ENCODE peak calls at places on chromosomes 11 and 22, in four cellular contexts. Y, F, G and O are unnamed samples.

GRCh38 chr11:65560555-65561418 is 2.6 kb upstream of the LTBP3 start:
- DNase-seq in F (peak), G (no peak), Y (peak), O (no peak)

GRCh38 chr22:17807571-17808410 is 33.5 kb upstream of the BID start:
- DNase-seq in Y (peak), F (no peak), G (no peak), O (no peak)

GRCh38 chr11:110356769-110357671 is 60.6 kb upstream of the RDX start:
- DNase-seq in F (peak), G (no peak), Y (peak), O (no peak)

GRCh38 chr22:50613291-50613981 is 12.8 kb downstream of the MAPK8IP2 start:
- DNase-seq in Y (no peak), F (no peak), G (peak), O (no peak)

GRCh38 chr22:38866399-38867123 is 5.5 kb downstream of the CBX6 start:
- DNase-seq in G (no peak), Y (no peak), F (no peak), O (no peak)

GRCh38 chr22:48707749-48708557 is 1119.7 kb downstream of the BRD1 start:
- DNase-seq in Y (no peak), G (no peak), F (no peak), O (no peak)

GRCh38 chr22:25357606-25358420 is 138.4 kb downstream of the CRYBB2 start:
- DNase-seq in Y (no peak), F (no peak), G (no peak), O (no peak)

GRCh38 chr11:74255741-74256369 is 55.6 kb downstream of the P4HA3 start:
- DNase-seq in G (peak), F (peak), Y (peak), O (no peak)

GRCh38 chr22:41410311-41410751 is 28.6 kb downstream of the TEF start:
- DNase-seq in Y (no peak), G (no peak), F (no peak), O (no peak)

GRCh38 chr22:40665312-40665711 is 14.0 kb upstream of the MCHR1 start:
- DNase-seq in F (no peak), Y (peak), G (no peak), O (no peak)

GRCh38 chr11:76770642-76771445 is 12.3 kb upstream of the TSKU start:
- DNase-seq in G (no peak), F (peak), Y (peak), O (no peak)

GRCh38 chr11:58629857-58630256 is 7.4 kb downstream of the CNTF start:
- DNase-seq in F (peak), G (peak), Y (peak), O (no peak)

GRCh38 chr11:87453531-87454089 is 415.9 kb downstream of the TMEM135 start:
- DNase-seq in Y (no peak), G (no peak), F (no peak), O (no peak)

GRCh38 chr11:131912127-131912526 is 541.7 kb downstream of the NTM start:
- DNase-seq in G (no peak), Y (no peak), F (no peak), O (no peak)

DNA sequence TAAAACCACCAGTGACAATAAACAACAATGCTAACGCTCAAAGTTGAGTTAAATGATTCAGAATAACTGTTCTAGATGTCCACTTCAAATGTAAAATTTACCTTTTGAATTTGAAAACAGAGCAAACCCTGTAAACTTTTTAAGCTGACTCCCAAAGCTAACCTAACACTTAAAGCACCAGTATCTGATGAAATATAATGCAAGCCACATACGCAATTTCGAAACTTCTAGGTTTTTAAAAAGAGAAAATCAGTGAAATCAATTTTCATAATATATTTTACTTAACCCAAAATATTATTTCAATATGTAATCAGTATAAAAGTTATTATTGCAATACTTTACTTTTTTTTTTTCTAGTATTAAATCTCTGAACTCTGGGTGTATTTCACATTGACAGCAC is 71.3 kb downstream of the PLEKHA7 start:
- DNase-seq in G (no peak), Y (no peak), F (no peak), O (no peak)
- TF ChIP-seq ELK1 in G (no peak), Y (no peak), F (no peak), O (no peak)

GRCh38 chr22:42716221-42716620 is 4.4 kb downstream of the A4GALT start:
- DNase-seq in Y (no peak), G (no peak), F (no peak), O (peak)
- TF ChIP-seq ELK1 in Y (no peak), G (no peak), F (no peak), O (no peak)

DNA sequence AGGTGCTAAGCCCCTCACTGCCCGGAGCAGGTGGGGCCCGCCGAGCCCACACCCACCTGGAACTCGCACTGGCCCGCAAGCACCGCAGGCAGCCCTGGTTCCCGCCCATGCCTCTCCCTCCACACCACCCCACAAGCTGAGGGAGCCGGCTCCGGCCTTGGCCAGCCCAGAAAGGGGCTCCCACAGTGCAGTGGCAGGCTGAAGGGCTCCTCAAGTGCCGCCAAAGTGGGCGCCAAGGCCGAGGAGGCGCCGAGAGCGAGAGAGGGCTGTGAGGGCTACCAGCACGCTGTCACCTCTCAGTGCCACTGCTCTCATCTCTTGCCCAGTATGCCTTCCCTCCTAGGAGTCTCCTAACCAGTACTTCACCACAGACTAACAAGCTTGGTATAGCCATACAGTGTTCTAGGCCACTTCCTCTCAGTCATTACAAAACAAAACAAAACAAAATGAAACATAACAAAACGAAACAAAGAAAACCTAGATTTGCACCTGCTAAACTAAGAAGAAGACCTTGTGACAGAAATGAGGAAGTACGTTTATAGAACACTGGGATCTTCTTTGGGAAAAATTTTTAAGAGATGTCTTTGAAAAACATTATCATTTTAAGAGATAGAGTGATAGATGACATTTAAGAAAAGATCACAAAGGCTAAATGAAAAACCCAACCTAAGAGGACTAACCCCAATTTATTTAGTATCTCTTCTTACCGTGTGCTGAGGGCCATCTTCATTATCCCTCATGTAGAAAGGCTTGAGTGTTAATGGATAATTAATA is 47.7 kb upstream of the GAB2 start:
- DNase-seq in Y (no peak), F (no peak), G (no peak), O (peak)
- TF ChIP-seq ELK1 in Y (no peak), F (no peak), G (no peak), O (no peak)

GRCh38 chr11:115618428-115618827 is 114.2 kb upstream of the CADM1 start:
- DNase-seq in G (no peak), Y (peak), F (no peak), O (no peak)

GRCh38 chr11:115627071-115627470 is 122.9 kb upstream of the CADM1 start:
- DNase-seq in F (no peak), Y (no peak), G (no peak), O (no peak)

GRCh38 chr11:115626414-115626813 is 122.2 kb upstream of the CADM1 start:
- DNase-seq in F (no peak), Y (no peak), G (no peak), O (no peak)

GRCh38 chr11:115624065-115624464 is 119.8 kb upstream of the CADM1 start:
- DNase-seq in Y (no peak), F (no peak), G (no peak), O (no peak)

GRCh38 chr11:115623021-115623451 is 118.8 kb upstream of the CADM1 start:
- DNase-seq in Y (peak), G (no peak), F (peak), O (no peak)
- TF ChIP-seq ELK1 in Y (no peak), G (no peak), F (no peak), O (no peak)

DNA sequence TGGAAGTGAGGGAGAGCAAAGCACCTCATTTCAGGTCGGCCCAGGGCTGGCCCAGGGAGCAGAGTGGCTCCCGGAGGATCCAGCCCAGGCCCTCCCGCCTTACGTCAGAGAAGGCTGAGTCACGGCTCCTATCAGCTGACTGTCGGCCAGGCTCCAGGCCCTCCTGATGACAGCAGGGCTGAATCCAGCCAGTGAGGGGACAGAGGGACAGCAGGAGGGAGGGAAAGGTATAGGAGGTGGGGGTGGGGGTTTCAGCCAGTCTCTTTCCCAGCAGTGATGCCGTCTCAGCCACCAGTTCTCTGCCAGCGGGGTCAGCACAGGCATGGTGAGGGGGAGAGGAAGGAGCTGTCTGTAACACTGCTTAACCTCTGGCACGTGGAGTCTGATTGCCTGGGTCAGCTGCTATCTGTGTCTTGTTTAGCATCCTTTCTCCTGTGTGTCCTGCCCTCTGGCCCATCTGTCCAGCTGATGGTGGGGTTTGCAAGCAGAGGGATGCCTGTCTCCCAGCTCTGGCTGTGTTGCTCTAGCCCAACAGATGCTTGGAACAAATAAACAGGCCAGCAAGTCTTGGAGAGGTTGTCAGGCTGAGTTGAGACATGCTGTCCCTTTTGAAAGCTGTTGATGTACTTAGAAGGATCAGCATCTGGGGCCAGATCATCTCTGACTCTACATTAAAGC is 74.0 kb downstream of the ADAMTS15 start:
- DNase-seq in F (peak), Y (peak), G (peak), O (no peak)
- TF ChIP-seq ELK1 in F (no peak), Y (no peak), G (no peak), O (no peak)

GRCh38 chr11:118621071-118621815 is 13.8 kb downstream of the PHLDB1 start:
- DNase-seq in G (peak), Y (peak), F (no peak), O (no peak)
- TF ChIP-seq ELK1 in G (no peak), Y (no peak), F (no peak), O (no peak)

DNA sequence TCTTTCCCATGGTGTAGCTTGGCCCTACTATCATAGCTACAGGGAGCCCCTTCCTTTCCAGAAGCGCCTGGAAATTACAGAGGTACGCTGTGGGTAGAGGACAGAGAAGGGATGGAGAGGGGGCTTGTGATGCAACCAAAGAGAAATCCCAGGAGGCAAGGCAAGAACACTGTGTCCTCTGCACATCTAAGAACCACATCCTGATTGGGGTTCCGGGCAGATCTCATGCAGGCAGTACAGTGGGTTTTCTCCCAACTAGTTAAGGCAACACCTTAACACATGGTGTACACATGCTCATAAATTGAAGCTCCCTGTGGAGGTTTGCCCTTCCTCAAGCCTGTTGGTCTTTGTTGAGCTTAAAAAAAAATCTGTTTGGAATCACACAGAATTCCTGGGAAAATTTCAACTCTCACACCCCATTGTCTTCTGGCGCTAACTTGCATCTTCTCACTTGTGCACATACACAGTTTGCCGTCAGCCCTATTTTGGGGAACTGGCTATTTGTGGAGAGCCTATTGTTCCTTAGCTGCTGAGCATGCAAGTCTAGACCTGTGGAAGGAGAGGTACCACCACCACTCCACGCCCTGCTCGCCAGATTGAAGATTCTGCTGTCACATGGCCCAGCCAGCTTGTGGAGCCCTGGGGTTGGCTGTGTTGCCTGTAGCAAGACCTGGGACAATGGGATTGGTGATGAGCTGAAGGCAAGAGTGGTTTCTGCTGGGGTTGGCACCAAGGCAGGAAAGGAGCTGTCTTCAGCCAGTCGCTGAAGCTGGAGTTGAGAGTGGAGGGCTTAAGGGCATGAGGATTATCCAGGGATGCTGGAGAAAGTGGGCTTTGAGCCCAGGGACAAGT is 52.4 kb downstream of the ALX4 start:
- DNase-seq in Y (no peak), F (no peak), G (no peak), O (no peak)
- TF ChIP-seq ELK1 in Y (no peak), F (no peak), G (no peak), O (no peak)

GRCh38 chr11:93700830-93701229 is 39.3 kb downstream of the CEP295 start:
- DNase-seq in F (no peak), Y (peak), G (no peak), O (no peak)
- TF ChIP-seq ELK1 in F (no peak), Y (no peak), G (no peak), O (no peak)